ENCODE peak calls at places on chromosome 6, in eight cellular contexts. M, G, O, T, P, U, A and W are unnamed samples.

GRCh38 chr6:100347901-100348550 is 116.7 kb downstream of the SIM1 start:
- DNase-seq in A (no peak), U (no peak), G (peak), O (no peak), M (peak), T (no peak), P (no peak), W (peak)

GRCh38 chr6:20454201-20454824 is 52.6 kb downstream of the E2F3 start:
- DNase-seq in M (no peak), O (no peak), P (no peak), G (peak), U (no peak), A (no peak), T (no peak), W (no peak)

GRCh38 chr6:143843689-143844405 is 709 bp downstream of the LTV1 start:
- DNase-seq in U (no peak), P (no peak), A (no peak), O (no peak), M (peak), T (peak), G (peak), W (peak)

GRCh38 chr6:133886104-133886503 is 2.8 kb upstream of the TCF21 start:
- DNase-seq in M (peak), O (no peak), T (no peak), U (no peak), G (no peak), A (no peak), P (no peak), W (no peak)

GRCh38 chr6:9437836-9438235 is 977.0 kb downstream of the TFAP2A start:
- DNase-seq in A (no peak), U (no peak), T (no peak), M (no peak), P (no peak), O (no peak), G (peak), W (no peak)

GRCh38 chr6:112938656-112939055 is 591.5 kb downstream of the RFPL4B start:
- DNase-seq in U (no peak), A (no peak), M (no peak), P (no peak), O (no peak), T (no peak), G (no peak), W (no peak)

GRCh38 chr6:52133326-52133725 is 45.9 kb upstream of the PKHD1 start:
- DNase-seq in U (no peak), A (no peak), O (no peak), M (no peak), G (no peak), P (no peak), T (no peak), W (no peak)

GRCh38 chr6:73606428-73606827 is 47.4 kb downstream of the SLC17A5 start:
- DNase-seq in A (no peak), O (no peak), T (no peak), P (no peak), M (no peak), G (no peak), U (no peak), W (peak)

GRCh38 chr6:159960485-159960884 is 8.4 kb upstream of the IGF2R start:
- DNase-seq in T (no peak), U (no peak), O (no peak), M (no peak), G (no peak), A (no peak), P (no peak), W (no peak)

GRCh38 chr6:42450314-42451145 is 1.2 kb downstream of the TRERF1 start:
- DNase-seq in G (peak), O (peak), A (no peak), P (no peak), U (peak), T (no peak), M (peak), W (no peak)

GRCh38 chr6:6758915-6759654 is 170.6 kb downstream of the LY86 start:
- DNase-seq in G (peak), T (peak), M (peak), O (no peak), P (no peak), U (peak), A (no peak), W (peak)

GRCh38 chr6:11747021-11747420 is 31.6 kb downstream of the ADTRP start:
- DNase-seq in T (no peak), U (no peak), M (no peak), G (no peak), A (no peak), O (no peak), P (no peak), W (no peak)

GRCh38 chr6:90369024-90369519 is 72.4 kb upstream of the BACH2 start:
- DNase-seq in A (peak), G (peak), M (peak), O (no peak), T (no peak), U (no peak), P (no peak), W (peak)

GRCh38 chr6:157989541-157990289 is 8.1 kb downstream of the SYNJ2 start:
- DNase-seq in T (peak), A (peak), P (peak), O (peak), G (peak), U (no peak), M (peak), W (no peak)

GRCh38 chr6:112562348-112563220 is 215.5 kb downstream of the RFPL4B start:
- DNase-seq in M (peak), G (no peak), A (no peak), U (no peak), T (no peak), P (no peak), O (no peak), W (no peak)

GRCh38 chr6:158954778-158955177 is 45.2 kb downstream of the RSPH3 start:
- DNase-seq in A (no peak), M (no peak), G (peak), U (no peak), P (no peak), O (no peak), T (no peak), W (no peak)

GRCh38 chr6:125231133-125231532 is 70.6 kb downstream of the HDDC2 start:
- DNase-seq in M (no peak), O (no peak), P (no peak), G (no peak), U (no peak), A (no peak), T (no peak), W (no peak)

GRCh38 chr6:61755739-61756138 is 530.3 kb downstream of the KHDRBS2 start:
- DNase-seq in A (no peak), T (no peak), P (no peak), O (no peak), U (no peak), M (no peak), G (no peak), W (no peak)

GRCh38 chr6:10589983-10590382 is 68.8 kb downstream of the GCNT2 start:
- DNase-seq in O (no peak), P (no peak), G (no peak), T (no peak), U (no peak), M (no peak), A (no peak), W (no peak)

GRCh38 chr6:99604161-99605073 is 2.2 kb upstream of the PRDM13 start:
- DNase-seq in G (no peak), U (no peak), T (no peak), P (peak), A (no peak), M (no peak), O (peak), W (no peak)

GRCh38 chr6:153160221-153160620 is 29.1 kb upstream of the RGS17 start:
- DNase-seq in M (peak), U (no peak), G (no peak), O (no peak), A (no peak), P (no peak), T (no peak), W (no peak)

GRCh38 chr6:166143011-166143410 is 24.6 kb downstream of the TBXT start:
- DNase-seq in O (no peak), U (no peak), M (peak), G (no peak), P (no peak), A (no peak), T (no peak), W (peak)

GRCh38 chr6:75524322-75524972 is 30.8 kb upstream of the FILIP1 start:
- DNase-seq in U (peak), P (no peak), G (peak), T (no peak), M (peak), A (no peak), O (no peak), W (no peak)

GRCh38 chr6:137848672-137849071 is 18.4 kb upstream of the TNFAIP3 start:
- DNase-seq in M (peak), A (no peak), O (no peak), U (no peak), T (no peak), P (no peak), G (no peak), W (no peak)

GRCh38 chr6:40414617-40415016 is 172.5 kb downstream of the LRFN2 start:
- DNase-seq in M (no peak), O (no peak), P (no peak), A (no peak), G (no peak), T (no peak), U (no peak), W (no peak)

GRCh38 chr6:26250806-26251075 is 114.3 kb upstream of the BTN3A2 start:
- DNase-seq in T (no peak), P (no peak), O (no peak), U (no peak), M (peak), G (peak), A (no peak), W (no peak)

GRCh38 chr6:135830971-135831370 is 20.5 kb upstream of the PDE7B start:
- DNase-seq in A (no peak), M (no peak), O (no peak), P (no peak), G (no peak), U (no peak), T (no peak), W (no peak)
- TF ChIP-seq CTCF in A (no peak), M (no peak), O (no peak), P (no peak), G (no peak), U (no peak), T (no peak), W (no peak)

GRCh38 chr6:46174904-46175303 is 4.1 kb upstream of the ENPP5 start:
- DNase-seq in U (no peak), P (no peak), G (no peak), A (no peak), O (no peak), T (no peak), M (no peak), W (no peak)
- H3K4me3 ChIP-seq in U (no peak), P (no peak), G (no peak), A (no peak), O (no peak), T (no peak), M (no peak), W (no peak)

DNA sequence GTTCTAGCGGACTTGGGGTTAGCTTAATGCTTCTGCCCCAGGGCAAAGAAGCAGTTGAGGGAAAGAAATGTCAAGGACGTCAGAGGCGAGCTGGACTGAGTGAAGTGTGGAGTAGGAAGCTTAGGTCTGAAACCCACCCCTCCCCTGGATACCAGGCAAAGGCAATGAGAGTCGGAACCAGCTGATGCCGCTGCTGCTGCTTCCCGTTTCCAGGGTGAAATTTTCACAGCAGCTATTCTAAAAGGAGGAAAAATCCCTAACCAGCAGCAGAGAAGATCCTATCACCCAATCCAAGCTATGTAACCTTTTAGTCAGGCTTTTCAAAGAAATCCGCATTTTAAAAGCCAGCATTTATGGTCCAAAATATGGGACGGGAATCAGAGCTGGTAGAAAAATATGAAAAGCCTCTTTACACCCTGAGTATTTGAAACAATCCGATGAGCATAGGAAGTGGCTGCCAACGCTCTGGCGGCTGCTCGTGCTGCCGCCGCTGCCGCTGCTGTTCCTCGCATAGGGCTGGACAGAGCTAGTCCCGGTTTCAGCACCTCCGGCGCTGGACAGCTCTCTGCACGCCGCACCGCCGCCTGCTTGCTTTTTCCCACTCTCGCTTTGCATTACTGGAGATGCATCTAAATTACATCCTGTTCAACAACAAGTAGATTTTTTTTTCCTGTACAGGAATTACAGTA is 564.2 kb downstream of the LMBRD1 start:
- DNase-seq in P (peak), U (peak), A (peak), M (peak), T (peak), G (peak), O (peak), W (peak)
- TF ChIP-seq CTCF in P (no peak), U (no peak), A (no peak), M (no peak), T (no peak), G (no peak), O (no peak), W (no peak)

DNA sequence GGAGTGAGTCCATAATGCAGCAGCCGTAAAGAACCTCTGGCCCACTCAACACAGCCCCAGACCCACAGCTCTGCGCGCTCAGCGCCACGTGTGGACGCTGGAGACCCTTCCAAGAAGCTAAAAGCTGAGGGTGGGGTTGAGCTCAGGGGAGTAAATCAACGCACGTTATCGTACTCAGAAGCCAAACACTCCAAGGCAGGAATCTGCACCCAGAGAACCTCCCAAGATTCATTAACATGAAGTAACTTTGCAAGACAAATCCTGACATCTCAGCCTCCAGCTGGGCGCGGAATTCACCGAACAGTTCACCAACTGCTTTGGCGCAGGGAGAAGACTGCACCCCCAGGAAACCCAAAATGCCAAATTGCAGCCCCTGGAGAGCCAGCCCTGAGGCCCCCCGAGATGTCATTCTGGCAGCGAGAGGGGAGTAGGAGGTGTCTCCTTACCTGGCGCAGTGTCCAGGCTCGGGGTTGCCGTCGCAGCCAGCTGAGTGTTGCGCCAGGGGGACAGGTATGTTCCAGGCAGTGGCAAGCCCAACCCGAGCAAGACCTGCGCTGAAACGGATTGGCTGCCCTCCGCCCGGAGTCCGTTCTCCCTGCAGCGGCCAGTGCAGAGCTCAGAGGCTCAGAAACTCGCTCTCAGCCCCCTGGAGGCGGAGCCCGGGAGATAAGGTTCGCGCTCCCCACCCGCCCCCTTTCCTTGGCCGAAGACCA is at the start of gene COL21A1:
- DNase-seq in P (peak), G (peak), U (no peak), A (peak), T (peak), O (peak), M (peak), W (no peak)
- H3K4me3 ChIP-seq in P (peak), G (peak), U (no peak), A (peak), T (no peak), O (peak), M (peak), W (no peak)

GRCh38 chr6:106757267-106757666 is 127.9 kb downstream of the QRSL1 start:
- DNase-seq in G (peak), P (no peak), A (no peak), T (no peak), O (no peak), U (no peak), M (no peak), W (peak)

GRCh38 chr6:106757722-106758467 is 128.5 kb downstream of the QRSL1 start:
- DNase-seq in O (no peak), G (no peak), A (no peak), U (no peak), M (no peak), P (no peak), T (no peak), W (peak)

GRCh38 chr6:106763361-106763760 is 134.0 kb downstream of the QRSL1 start:
- DNase-seq in O (no peak), P (no peak), T (no peak), U (no peak), A (no peak), M (no peak), G (no peak), W (peak)

GRCh38 chr6:106761160-106761559 is 131.8 kb downstream of the QRSL1 start:
- DNase-seq in M (no peak), P (no peak), G (no peak), O (no peak), T (no peak), A (no peak), U (no peak), W (no peak)

DNA sequence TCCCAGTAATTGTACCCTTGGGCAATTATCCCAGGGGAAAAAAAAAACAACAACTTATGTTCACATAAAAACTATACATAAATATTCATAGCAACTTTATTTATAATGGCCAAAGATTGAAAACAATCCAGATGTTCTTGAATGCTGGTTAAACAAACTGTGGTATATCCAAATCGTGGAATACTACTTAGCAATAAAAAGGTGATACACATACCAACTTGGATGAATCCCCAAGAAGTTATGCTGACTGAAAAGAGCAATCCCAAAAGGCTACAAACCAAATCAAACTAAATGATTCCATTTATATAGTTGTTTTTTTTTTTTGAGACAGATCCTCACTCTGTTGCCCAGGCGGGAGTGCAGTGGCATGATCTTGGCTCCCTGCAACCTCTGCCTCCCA is 129.7 kb downstream of the QRSL1 start:
- DNase-seq in G (no peak), M (no peak), P (no peak), U (no peak), O (no peak), A (no peak), T (no peak), W (no peak)
- TF ChIP-seq CTCF in G (no peak), M (no peak), P (no peak), U (no peak), O (no peak), A (no peak), T (no peak), W (no peak)

DNA sequence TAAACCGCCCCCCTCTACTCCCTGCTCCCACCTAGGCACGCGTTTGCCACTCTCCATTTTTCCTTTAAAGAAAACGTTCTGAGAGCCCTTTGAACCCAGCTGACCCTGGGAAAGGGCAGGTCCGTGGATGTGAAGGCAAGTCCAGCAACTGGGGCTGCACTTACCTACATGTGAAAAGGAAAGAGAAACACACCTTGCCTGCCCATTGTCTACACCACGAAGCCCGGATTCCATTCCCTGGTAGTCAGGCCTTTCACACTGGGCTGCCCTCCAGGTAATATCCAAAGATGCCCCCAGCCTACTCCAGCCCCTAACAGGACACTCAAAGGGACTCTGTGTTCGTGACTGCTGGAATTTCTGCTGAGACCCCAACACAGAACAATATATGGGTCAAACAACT is 94.4 kb downstream of the CD83 start:
- DNase-seq in T (no peak), G (peak), A (no peak), M (no peak), U (no peak), P (no peak), O (no peak), W (no peak)
- H3K4me3 ChIP-seq in T (peak), G (no peak), A (peak), M (peak), U (peak), P (peak), O (peak), W (no peak)

DNA sequence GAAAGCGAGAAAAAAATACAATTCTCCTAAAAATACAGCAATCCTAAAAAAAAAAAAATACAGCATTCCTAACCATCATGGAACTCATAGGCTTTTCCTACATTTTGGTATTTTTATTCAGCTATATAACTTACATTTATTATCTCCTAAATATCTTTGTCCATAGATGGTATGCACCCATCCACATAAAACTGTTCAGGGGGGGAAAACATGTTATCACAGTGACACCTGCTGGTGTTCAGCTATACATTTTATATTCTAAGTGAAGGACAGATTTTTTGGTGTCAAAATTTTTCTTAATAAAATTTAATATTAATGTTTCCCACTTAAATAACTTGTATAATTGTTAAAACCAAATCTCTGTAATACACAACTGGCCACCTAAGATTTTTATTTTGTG is 58.0 kb downstream of the BLOC1S5 start:
- DNase-seq in A (no peak), P (no peak), M (peak), O (no peak), U (no peak), G (peak), T (peak), W (peak)
- TF ChIP-seq CTCF in A (peak), P (peak), M (peak), O (peak), U (peak), G (peak), T (peak), W (peak)

GRCh38 chr6:32223258-32224235 is at the start of gene NOTCH4:
- DNase-seq in M (no peak), U (no peak), A (peak), G (no peak), T (no peak), O (no peak), P (no peak), W (no peak)
- H3K4me3 ChIP-seq in M (no peak), U (no peak), A (peak), G (no peak), T (no peak), O (peak), P (peak), W (no peak)